ENCODE peak calls at places on chromosomes 6 and 20, in four cellular contexts. One of them, this sample, is unnamed. For H3K4me1, the result is how much of the 10 kb centered on the place peaks cover.

GRCh38 chr6:17874753-17875152 is 112.7 kb downstream of the KIF13A start:
- DNase-seq in cardiac muscle cell: no peak
- DNase-seq in SK-N-SH: no peak
- DNase-seq in psoas muscle: no peak
- DNase-seq in this sample: no peak

GRCh38 chr20:50690979-50691584 is at the start of gene RIPOR3:
- DNase-seq in cardiac muscle cell: peak
- DNase-seq in SK-N-SH: peak
- DNase-seq in psoas muscle: peak
- DNase-seq in this sample: no peak

GRCh38 chr6:168791916-168792315 is 350.9 kb downstream of the SMOC2 start:
- DNase-seq in cardiac muscle cell: no peak
- DNase-seq in SK-N-SH: no peak
- DNase-seq in psoas muscle: no peak
- DNase-seq in this sample: no peak

GRCh38 chr20:17518339-17519052 is 12.7 kb downstream of the BFSP1 start:
- DNase-seq in cardiac muscle cell: no peak
- DNase-seq in SK-N-SH: peak
- DNase-seq in psoas muscle: peak
- DNase-seq in this sample: no peak

GRCh38 chr20:49894073-49894470 is 21.3 kb downstream of the SPATA2 start:
- DNase-seq in cardiac muscle cell: no peak
- DNase-seq in SK-N-SH: no peak
- DNase-seq in psoas muscle: no peak
- DNase-seq in this sample: no peak

GRCh38 chr6:39018103-39018502 is 30.5 kb upstream of the GLP1R start:
- DNase-seq in cardiac muscle cell: no peak
- DNase-seq in SK-N-SH: no peak
- DNase-seq in psoas muscle: no peak
- DNase-seq in this sample: peak

GRCh38 chr20:19706463-19706862 is 51.6 kb upstream of the RIN2 start:
- DNase-seq in cardiac muscle cell: no peak
- DNase-seq in SK-N-SH: no peak
- DNase-seq in psoas muscle: no peak
- DNase-seq in this sample: no peak

GRCh38 chr6:158068156-158068892 is 86.7 kb downstream of the SYNJ2 start:
- DNase-seq in cardiac muscle cell: no peak
- DNase-seq in SK-N-SH: no peak
- DNase-seq in psoas muscle: no peak
- DNase-seq in this sample: no peak

GRCh38 chr6:163570579-163571231 is 156.2 kb downstream of the QKI start:
- DNase-seq in cardiac muscle cell: no peak
- DNase-seq in SK-N-SH: no peak
- DNase-seq in psoas muscle: no peak
- DNase-seq in this sample: no peak

GRCh38 chr6:143023695-143024094 is 37.0 kb upstream of the AIG1 start:
- DNase-seq in cardiac muscle cell: no peak
- DNase-seq in SK-N-SH: no peak
- DNase-seq in psoas muscle: no peak
- DNase-seq in this sample: no peak

GRCh38 chr20:18738055-18738454 is 75.5 kb upstream of the SCP2D1 start:
- DNase-seq in cardiac muscle cell: peak
- DNase-seq in SK-N-SH: no peak
- DNase-seq in psoas muscle: no peak
- DNase-seq in this sample: no peak

GRCh38 chr6:116349216-116349615 is 21.5 kb upstream of the DSE start:
- DNase-seq in cardiac muscle cell: no peak
- DNase-seq in SK-N-SH: no peak
- DNase-seq in psoas muscle: no peak
- DNase-seq in this sample: no peak

GRCh38 chr20:38893485-38894090 is 32.6 kb upstream of the FAM83D start:
- DNase-seq in cardiac muscle cell: peak
- DNase-seq in SK-N-SH: peak
- DNase-seq in psoas muscle: peak
- DNase-seq in this sample: peak

GRCh38 chr6:168302534-168302933 is 17.0 kb downstream of the DACT2 start:
- DNase-seq in cardiac muscle cell: peak
- DNase-seq in SK-N-SH: no peak
- DNase-seq in psoas muscle: no peak
- DNase-seq in this sample: no peak

GRCh38 chr6:164424489-164424888 is 884.9 kb downstream of the C6orf118 start:
- DNase-seq in cardiac muscle cell: no peak
- DNase-seq in SK-N-SH: no peak
- DNase-seq in psoas muscle: no peak
- DNase-seq in this sample: no peak

DNA sequence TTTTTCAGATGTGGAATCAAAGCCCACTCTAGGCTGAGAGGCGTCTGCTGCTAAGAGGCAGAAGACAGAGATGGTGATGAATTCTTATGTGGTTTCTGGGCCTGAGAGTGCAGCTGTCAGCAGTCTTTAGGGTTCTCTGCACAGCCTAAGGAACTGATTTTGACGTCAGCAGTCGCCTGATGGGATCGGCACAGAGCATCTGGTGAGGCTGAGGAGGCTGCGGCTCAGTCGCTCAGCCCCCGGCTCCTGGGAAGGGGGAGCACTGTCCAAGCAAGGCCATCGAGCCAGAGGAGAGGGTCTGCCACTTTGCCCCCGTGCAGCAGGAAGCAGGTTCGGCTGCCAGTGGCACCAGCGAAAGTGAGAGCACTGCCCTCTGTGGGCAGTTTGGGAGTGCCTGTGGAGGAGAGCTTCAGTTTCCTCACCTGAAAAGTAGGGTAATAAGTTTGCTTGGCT is 92.5 kb downstream of the TCP11 start:
- DNase-seq in cardiac muscle cell: peak
- DNase-seq in SK-N-SH: peak
- DNase-seq in psoas muscle: no peak
- DNase-seq in this sample: peak
- H3K27ac ChIP-seq in cardiac muscle cell: peak
- H3K27ac ChIP-seq in SK-N-SH: peak
- H3K27ac ChIP-seq in psoas muscle: peak
- H3K27ac ChIP-seq in this sample: peak

DNA sequence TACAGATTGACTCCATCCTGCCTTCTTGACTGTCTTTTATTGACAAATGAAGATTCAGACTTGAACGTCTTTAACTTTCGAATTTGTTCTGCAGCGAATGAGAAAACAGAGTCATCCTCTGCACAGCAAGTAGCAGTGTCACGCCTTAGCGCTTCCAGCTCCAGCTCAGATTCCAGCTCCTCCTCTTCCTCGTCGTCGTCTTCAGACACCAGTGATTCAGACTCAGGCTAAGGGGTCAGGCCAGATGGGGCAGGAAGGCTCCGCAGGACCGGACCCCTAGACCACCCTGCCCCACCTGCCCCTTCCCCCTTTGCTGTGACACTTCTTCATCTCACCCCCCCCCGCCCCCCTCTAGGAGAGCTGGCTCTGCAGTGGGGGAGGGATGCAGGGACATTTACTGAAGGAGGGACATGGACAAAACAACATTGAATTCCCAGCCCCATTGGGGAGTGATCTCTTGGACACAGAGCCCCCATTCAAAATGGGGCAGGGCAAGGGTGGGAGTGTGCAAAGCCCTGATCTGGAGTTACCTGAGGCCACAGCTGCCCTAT is 12.2 kb downstream of the BRD2 start:
- DNase-seq in cardiac muscle cell: no peak
- DNase-seq in SK-N-SH: no peak
- DNase-seq in psoas muscle: no peak
- DNase-seq in this sample: no peak
- H3K4me1 ChIP-seq in cardiac muscle cell: under half
- H3K4me1 ChIP-seq in SK-N-SH: under half
- H3K4me1 ChIP-seq in psoas muscle: under half
- H3K4me1 ChIP-seq in this sample: half or more

GRCh38 chr6:2244261-2245102 is 923 bp downstream of the GMDS start:
- DNase-seq in cardiac muscle cell: peak
- DNase-seq in SK-N-SH: no peak
- DNase-seq in psoas muscle: no peak
- DNase-seq in this sample: no peak

GRCh38 chr6:2245103-2245953 is at the start of gene GMDS:
- DNase-seq in cardiac muscle cell: peak
- DNase-seq in SK-N-SH: peak
- DNase-seq in psoas muscle: peak
- DNase-seq in this sample: peak

GRCh38 chr6:2237001-2237400 is 8.4 kb downstream of the GMDS start:
- DNase-seq in cardiac muscle cell: peak
- DNase-seq in SK-N-SH: no peak
- DNase-seq in psoas muscle: no peak
- DNase-seq in this sample: no peak

GRCh38 chr6:2242311-2242710 is 3.1 kb downstream of the GMDS start:
- DNase-seq in cardiac muscle cell: no peak
- DNase-seq in SK-N-SH: no peak
- DNase-seq in psoas muscle: no peak
- DNase-seq in this sample: no peak

GRCh38 chr6:2240961-2241360 is 4.4 kb downstream of the GMDS start:
- DNase-seq in cardiac muscle cell: no peak
- DNase-seq in SK-N-SH: no peak
- DNase-seq in psoas muscle: no peak
- DNase-seq in this sample: no peak
- H3K4me3 ChIP-seq in cardiac muscle cell: no peak
- H3K4me3 ChIP-seq in SK-N-SH: no peak
- H3K4me3 ChIP-seq in psoas muscle: no peak
- H3K4me3 ChIP-seq in this sample: no peak

DNA sequence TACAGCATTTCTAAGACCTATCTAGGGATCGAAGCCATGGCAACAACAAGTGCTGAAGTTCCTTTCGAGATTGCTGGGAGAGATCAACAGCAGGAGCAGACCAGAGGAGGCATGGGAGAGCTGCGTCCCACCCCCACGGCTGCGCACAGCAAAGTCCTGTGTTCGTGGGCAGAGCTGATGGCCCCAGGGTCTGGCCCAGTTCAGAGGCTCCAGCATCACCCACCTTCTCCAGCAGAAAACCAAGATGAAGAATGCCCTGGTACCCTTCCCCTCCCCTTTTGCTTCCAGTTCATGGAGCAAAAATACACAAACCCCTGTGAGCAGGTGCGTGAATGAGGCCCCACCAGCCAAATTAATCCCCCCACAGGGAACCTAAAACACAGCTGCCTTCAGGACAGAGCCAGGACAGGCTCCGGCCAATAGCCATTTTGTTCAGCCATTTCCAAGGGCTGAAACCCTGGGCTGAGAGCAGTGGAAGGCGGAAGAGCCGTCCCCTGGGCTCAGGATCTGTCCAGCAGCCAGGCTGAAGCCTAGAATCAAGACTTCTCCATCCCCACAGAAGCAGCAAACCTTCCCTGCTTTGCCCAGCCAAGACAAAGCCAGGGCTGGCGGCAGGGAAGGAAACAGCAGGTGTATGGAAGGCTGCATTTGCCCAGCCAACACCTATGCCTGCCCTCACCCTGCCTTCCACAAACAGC is 102.8 kb downstream of the PREX1 start:
- DNase-seq in cardiac muscle cell: no peak
- DNase-seq in SK-N-SH: no peak
- DNase-seq in psoas muscle: no peak
- DNase-seq in this sample: no peak
- H3K27ac ChIP-seq in cardiac muscle cell: peak
- H3K27ac ChIP-seq in SK-N-SH: no peak
- H3K27ac ChIP-seq in psoas muscle: no peak
- H3K27ac ChIP-seq in this sample: no peak

DNA sequence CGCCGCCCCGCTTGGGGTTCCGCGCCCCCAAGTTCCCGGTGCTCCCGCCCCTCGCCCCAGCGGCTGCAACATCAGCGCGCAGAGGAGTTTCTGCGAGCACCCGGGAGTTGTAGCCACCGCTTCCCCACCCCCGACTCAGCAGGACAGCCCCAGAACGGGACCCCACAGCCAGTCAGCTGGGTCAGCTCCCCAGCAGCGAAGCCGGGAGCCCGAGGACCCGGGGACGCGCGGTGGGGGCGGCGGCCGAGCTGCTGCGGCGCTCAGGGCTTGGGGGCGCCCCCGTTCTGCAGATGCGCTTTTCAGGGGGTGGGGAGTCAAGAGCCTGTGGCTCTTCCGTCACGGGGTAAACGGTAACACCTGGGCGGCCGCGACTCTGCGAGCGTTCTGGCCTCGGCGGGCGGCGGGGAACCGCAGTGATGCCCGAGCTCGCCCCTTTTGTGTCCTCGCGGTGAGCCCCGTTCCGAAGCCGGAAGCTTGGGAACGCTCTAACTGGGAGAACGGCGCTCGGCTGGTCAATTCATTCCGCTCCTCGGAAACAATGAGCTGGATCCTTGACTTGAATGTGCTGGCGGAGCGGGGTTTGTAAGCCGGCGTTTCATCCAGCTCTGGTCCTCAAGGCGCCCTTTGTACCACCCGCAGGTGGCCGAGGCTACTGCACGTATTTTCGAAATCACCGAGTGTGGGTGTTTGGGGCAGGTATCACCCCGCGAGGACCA is 775 bp downstream of the PLEKHG1 start:
- DNase-seq in cardiac muscle cell: peak
- DNase-seq in SK-N-SH: peak
- DNase-seq in psoas muscle: peak
- DNase-seq in this sample: peak
- H3K4me1 ChIP-seq in cardiac muscle cell: under half
- H3K4me1 ChIP-seq in SK-N-SH: under half
- H3K4me1 ChIP-seq in psoas muscle: under half
- H3K4me1 ChIP-seq in this sample: under half

DNA sequence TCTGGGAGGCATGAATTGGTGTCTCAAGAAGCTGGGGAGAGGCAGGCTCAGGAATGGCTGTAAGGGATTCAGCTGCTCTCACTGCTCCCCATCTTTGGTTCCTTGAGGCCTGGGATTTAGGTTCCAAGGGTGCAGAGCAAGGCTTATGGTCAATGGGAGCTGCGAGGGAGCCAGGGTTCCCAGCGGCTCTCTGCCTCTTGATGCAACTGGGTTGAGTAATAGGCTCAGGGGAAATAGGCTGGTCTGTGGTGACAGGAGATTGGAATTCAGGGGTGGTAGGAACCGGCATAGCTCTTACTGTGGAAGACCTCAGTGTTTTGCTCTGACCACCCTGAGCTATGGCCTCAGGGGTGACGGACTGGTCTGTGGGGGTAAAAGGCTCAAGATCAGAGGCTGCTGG is 13.0 kb upstream of the NRM start:
- DNase-seq in cardiac muscle cell: no peak
- DNase-seq in SK-N-SH: no peak
- DNase-seq in psoas muscle: no peak
- DNase-seq in this sample: no peak
- H3K4me3 ChIP-seq in cardiac muscle cell: no peak
- H3K4me3 ChIP-seq in SK-N-SH: no peak
- H3K4me3 ChIP-seq in psoas muscle: no peak
- H3K4me3 ChIP-seq in this sample: no peak

GRCh38 chr20:37526238-37526838 is 1.3 kb downstream of the BLCAP start:
- DNase-seq in cardiac muscle cell: peak
- DNase-seq in SK-N-SH: peak
- DNase-seq in psoas muscle: no peak
- DNase-seq in this sample: peak
- H3K27ac ChIP-seq in cardiac muscle cell: peak
- H3K27ac ChIP-seq in SK-N-SH: peak
- H3K27ac ChIP-seq in psoas muscle: peak
- H3K27ac ChIP-seq in this sample: peak

GRCh38 chr20:57677323-57677982 is 32.4 kb downstream of the PMEPA1 start:
- DNase-seq in cardiac muscle cell: no peak
- DNase-seq in SK-N-SH: no peak
- DNase-seq in psoas muscle: no peak
- DNase-seq in this sample: no peak

GRCh38 chr20:57680934-57681914 is 28.6 kb downstream of the PMEPA1 start:
- DNase-seq in cardiac muscle cell: no peak
- DNase-seq in SK-N-SH: no peak
- DNase-seq in psoas muscle: no peak
- DNase-seq in this sample: no peak

GRCh38 chr20:57678340-57678739 is 31.5 kb downstream of the PMEPA1 start:
- DNase-seq in cardiac muscle cell: no peak
- DNase-seq in SK-N-SH: peak
- DNase-seq in psoas muscle: no peak
- DNase-seq in this sample: no peak

GRCh38 chr20:57680131-57680716 is 29.6 kb downstream of the PMEPA1 start:
- DNase-seq in cardiac muscle cell: no peak
- DNase-seq in SK-N-SH: no peak
- DNase-seq in psoas muscle: no peak
- DNase-seq in this sample: no peak

GRCh38 chr20:57679113-57679512 is 30.7 kb downstream of the PMEPA1 start:
- DNase-seq in cardiac muscle cell: no peak
- DNase-seq in SK-N-SH: no peak
- DNase-seq in psoas muscle: no peak
- DNase-seq in this sample: no peak
- H3K4me1 ChIP-seq in cardiac muscle cell: under half
- H3K4me1 ChIP-seq in SK-N-SH: half or more
- H3K4me1 ChIP-seq in psoas muscle: under half
- H3K4me1 ChIP-seq in this sample: under half

This sample was measured in heart right ventricle.